ENCODE peak calls at places on chromosomes 12 and 14, in seven cellular contexts. B, V, C, O, S, F and E are unnamed samples. For H3K4me1, the result is how much of the 10 kb centered on the place peaks cover.

GRCh38 chr12:110776410-110776809 is 33.7 kb upstream of the PPP1CC start:
- DNase-seq in B (peak), C (no peak), S (no peak), O (no peak), F (no peak), V (no peak), E (no peak)

GRCh38 chr14:103668117-103668516 is 39.1 kb downstream of the KLC1 start:
- DNase-seq in C (no peak), V (no peak), O (no peak), B (no peak), S (no peak), F (no peak), E (no peak)

GRCh38 chr14:99268776-99269510 is 3.1 kb downstream of the BCL11B start:
- DNase-seq in F (no peak), B (no peak), S (no peak), C (peak), V (no peak), O (no peak), E (no peak)

GRCh38 chr14:87250992-87251391 is 742.0 kb downstream of the GALC start:
- DNase-seq in C (no peak), S (no peak), B (no peak), V (no peak), F (no peak), O (no peak), E (no peak)

GRCh38 chr12:91991397-91992187 is 154.1 kb downstream of the BTG1 start:
- DNase-seq in F (no peak), V (no peak), O (no peak), B (no peak), S (no peak), C (no peak), E (no peak)

GRCh38 chr12:3124917-3125316 is 47.7 kb downstream of the TSPAN9 start:
- DNase-seq in S (no peak), F (no peak), V (no peak), B (no peak), C (no peak), O (no peak), E (no peak)

GRCh38 chr14:79356040-79356439 is 855.3 kb downstream of the DIO2 start:
- DNase-seq in V (no peak), O (no peak), C (peak), S (no peak), F (no peak), B (no peak), E (no peak)

GRCh38 chr12:123497065-123497464 is 36.5 kb downstream of the RILPL1 start:
- DNase-seq in F (no peak), V (no peak), S (no peak), C (no peak), B (no peak), O (no peak), E (no peak)

GRCh38 chr12:107131832-107132616 is 38.7 kb upstream of the CRY1 start:
- DNase-seq in S (peak), C (peak), B (no peak), V (no peak), O (peak), F (no peak), E (no peak)

GRCh38 chr14:76138119-76138757 is 13.5 kb upstream of the GPATCH2L start:
- DNase-seq in C (no peak), B (no peak), O (no peak), V (no peak), S (no peak), F (no peak), E (no peak)

GRCh38 chr14:94364964-94365363 is 23.4 kb downstream of the SERPINA1 start:
- DNase-seq in S (no peak), V (peak), O (no peak), B (no peak), F (no peak), C (no peak), E (no peak)

GRCh38 chr14:21714318-21714929 is 40.8 kb upstream of the OR4E1 start:
- DNase-seq in B (no peak), F (no peak), V (no peak), C (no peak), S (no peak), O (no peak), E (no peak)

GRCh38 chr12:42084522-42084921 is 60.2 kb downstream of the GXYLT1 start:
- DNase-seq in F (no peak), B (no peak), C (no peak), V (no peak), S (no peak), O (no peak), E (no peak)

GRCh38 chr12:101806280-101806679 is 24.5 kb downstream of the GNPTAB start:
- DNase-seq in O (no peak), B (no peak), S (no peak), V (no peak), F (no peak), C (no peak), E (no peak)

GRCh38 chr12:45918818-45919217 is 71.6 kb downstream of the SCAF11 start:
- DNase-seq in V (no peak), B (no peak), C (no peak), F (no peak), O (no peak), S (no peak), E (no peak)

DNA sequence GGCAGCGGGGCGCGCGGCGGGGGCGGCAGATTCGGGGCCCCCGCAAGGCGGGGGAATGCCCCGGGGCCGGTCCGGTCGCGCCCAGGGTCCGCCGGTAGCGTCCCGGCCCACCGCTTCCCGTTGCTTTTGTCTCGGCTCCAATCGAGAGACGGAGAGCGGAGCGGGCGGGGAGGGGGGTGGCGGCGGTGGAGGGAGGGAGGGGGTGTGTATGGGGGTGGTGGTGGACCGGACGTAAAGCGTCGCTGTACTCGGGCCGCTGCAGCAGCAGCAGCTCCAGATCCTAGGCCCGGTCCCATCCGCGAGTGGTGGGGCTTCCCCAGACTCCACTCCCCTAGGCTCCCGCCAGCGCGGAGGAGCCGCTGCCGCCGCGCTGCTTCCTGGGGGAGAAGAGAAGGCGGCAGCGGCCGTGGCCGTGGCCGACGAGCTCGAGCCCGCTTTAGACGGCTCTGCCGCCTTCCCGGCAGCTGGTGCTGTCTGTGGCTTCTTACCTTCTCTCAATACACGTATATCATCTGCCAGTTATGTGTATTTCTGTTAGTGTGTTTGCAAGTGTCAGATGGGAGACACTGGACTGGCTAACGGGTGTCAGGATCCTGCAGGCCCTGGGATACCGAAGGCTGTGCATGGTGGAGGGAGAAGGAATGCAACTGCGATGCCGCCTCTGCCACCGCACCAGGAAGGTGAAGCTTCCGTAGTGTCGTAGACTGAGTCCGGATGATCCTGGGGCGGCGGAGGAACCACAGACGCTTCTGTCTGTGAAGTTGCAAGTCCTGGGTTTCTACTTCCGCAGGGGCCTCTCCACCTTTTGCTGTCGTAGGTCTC is 488 bp downstream of the CNOT2 start:
- DNase-seq in S (peak), C (peak), V (peak), F (peak), B (peak), O (peak), E (peak)
- TF ChIP-seq POLR2AphosphoS5 in S (no peak), C (peak), V (no peak), F (peak), B (no peak), O (no peak), E (no peak)

DNA sequence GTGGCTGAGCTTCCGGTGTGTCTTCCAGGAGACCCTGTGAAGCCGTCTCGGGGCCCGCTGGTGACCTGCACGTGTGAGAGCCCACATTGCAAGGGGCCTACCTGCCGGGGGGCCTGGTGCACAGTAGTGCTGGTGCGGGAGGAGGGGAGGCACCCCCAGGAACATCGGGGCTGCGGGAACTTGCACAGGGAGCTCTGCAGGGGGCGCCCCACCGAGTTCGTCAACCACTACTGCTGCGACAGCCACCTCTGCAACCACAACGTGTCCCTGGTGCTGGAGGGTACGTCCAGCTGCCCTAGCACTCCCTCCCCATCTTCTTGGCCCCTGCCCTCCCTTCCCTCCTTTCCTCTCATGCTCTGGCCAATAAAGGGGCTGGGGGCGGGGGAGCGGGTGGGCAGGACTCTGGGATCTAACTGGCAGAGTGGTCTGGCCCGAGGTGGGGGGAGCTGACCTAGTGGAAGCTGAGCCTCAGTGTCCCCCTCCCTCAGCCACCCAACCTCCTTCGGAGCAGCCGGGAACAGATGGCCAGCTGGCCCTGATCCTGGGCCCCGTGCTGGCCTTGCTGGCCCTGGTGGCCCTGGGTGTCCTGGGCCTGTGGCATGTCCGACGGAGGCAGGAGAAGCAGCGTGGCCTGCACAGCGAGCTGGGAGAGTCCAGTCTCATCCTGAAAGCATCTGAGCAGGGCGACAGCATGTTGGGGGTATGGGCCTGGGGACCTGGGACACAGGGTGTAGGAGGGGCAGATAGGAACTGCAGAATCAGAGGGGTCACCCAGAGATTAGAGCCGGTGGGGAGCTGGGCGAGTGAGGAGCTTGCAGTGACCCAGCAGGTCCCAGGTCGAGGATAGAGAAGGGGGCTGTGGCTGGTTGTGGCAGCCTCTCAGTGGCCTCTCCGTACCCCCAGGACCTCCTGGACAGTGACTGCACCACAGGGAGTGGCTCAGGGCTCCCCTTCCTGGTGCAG is 6.0 kb downstream of the ACVRL1 start:
- DNase-seq in B (no peak), S (no peak), O (no peak), F (no peak), V (peak), C (peak), E (peak)
- H3K4me1 ChIP-seq in B (under half), S (under half), O (under half), F (under half), V (under half), C (under half), E (half or more)

DNA sequence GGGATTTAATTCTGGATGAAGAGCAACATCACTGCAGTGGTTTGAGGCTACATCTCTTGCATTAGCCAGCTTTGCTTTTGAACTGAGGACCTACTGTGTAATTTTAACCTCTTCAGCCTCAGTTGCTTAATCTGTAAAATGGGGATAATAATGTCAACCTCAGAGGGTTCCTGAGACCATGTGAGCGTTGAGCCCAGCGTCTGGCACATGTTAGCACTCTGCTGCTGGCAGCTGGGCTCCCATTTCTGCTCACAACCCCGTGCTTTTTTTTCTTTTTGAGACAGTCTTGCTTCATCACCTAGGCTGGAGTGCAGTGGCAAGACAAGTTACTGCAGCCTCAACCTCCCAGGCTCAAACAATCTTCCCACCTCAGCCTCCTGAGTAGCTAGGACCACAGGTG is 31.6 kb downstream of the TESC start:
- DNase-seq in V (no peak), O (no peak), B (no peak), S (no peak), F (no peak), C (no peak), E (no peak)
- TF ChIP-seq POLR2AphosphoS5 in V (no peak), O (no peak), B (no peak), S (no peak), F (no peak), C (no peak), E (no peak)

GRCh38 chr14:104688505-104688754 is 988 bp upstream of the INF2 start:
- DNase-seq in S (no peak), B (no peak), F (no peak), V (no peak), O (no peak), C (no peak), E (peak)

GRCh38 chr14:104688755-104689619 is at the start of gene INF2:
- DNase-seq in C (peak), V (no peak), B (peak), S (no peak), O (peak), F (peak), E (peak)

GRCh38 chr14:104686624-104687517 is 2.5 kb upstream of the INF2 start:
- DNase-seq in O (no peak), C (no peak), F (peak), B (peak), V (no peak), S (no peak), E (peak)

GRCh38 chr14:104685998-104686610 is 3.3 kb upstream of the INF2 start:
- DNase-seq in V (no peak), S (no peak), O (no peak), F (no peak), C (no peak), B (no peak), E (no peak)

GRCh38 chr14:104687601-104688504 is 1.6 kb upstream of the INF2 start:
- DNase-seq in V (peak), F (peak), O (peak), B (peak), C (peak), S (peak), E (peak)
- H3K4me1 ChIP-seq in V (half or more), F (half or more), O (under half), B (under half), C (under half), S (half or more), E (half or more)

GRCh38 chr14:68871392-68871791 is 78.5 kb upstream of the ZFP36L1 start:
- DNase-seq in B (no peak), O (no peak), F (no peak), S (no peak), V (no peak), C (no peak), E (no peak)
- TF ChIP-seq POLR2AphosphoS5 in B (no peak), O (no peak), F (no peak), S (no peak), V (no peak), C (no peak), E (no peak)

DNA sequence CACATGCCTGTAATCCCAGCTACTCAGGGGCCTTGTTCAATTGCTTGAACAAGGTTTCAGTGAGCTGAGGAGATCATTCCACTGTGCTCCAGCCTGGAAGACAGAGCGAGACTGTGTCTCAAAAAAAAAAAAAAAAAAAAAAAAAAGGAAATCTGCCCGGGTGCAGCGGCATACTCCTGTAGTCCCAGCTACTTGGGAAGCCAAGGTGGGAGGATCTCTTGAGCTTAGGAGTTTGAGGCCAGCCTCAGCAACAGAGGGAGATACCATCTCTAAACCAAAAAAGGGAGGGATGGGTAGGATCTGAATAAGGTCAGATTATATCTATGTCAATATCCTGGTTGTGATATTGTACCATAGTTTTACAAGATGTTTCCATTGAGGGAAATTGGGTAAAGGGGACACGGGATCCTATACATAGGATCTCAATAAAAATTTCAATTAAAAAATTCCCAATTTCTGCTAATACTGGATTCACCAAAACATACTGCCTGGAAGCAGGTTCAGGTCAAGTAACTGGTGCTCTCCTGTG is 76.4 kb downstream of the BORCS5 start:
- DNase-seq in C (no peak), S (no peak), V (no peak), F (no peak), B (no peak), O (no peak), E (no peak)
- H3K4me1 ChIP-seq in C (under half), S (under half), V (under half), F (under half), B (under half), O (under half), E (under half)

GRCh38 chr12:121781751-121782615 is 11.5 kb downstream of the RHOF start:
- DNase-seq in B (no peak), V (no peak), O (no peak), S (no peak), C (no peak), F (no peak), E (no peak)
- TF ChIP-seq POLR2AphosphoS5 in B (no peak), V (no peak), O (no peak), S (peak), C (peak), F (no peak), E (no peak)